ENCODE peak calls at places on chromosomes 6 and 20, in six cellular contexts. R is Right ventricle myocardium superior, G is IMR-90, A is DMS53, J is HEK293T, S is lower leg skin. K is an unnamed sample.

GRCh38 chr6:12208190-12208589 is 82.0 kb upstream of the EDN1 start:
- DNase-seq in R (peak), G (peak), A (no peak), J (no peak), S (peak), K (peak)

GRCh38 chr6:130788954-130789353 is 38.3 kb upstream of the SMLR1 start:
- DNase-seq in R (no peak), G (no peak), A (peak), J (peak), S (no peak), K (no peak)

GRCh38 chr20:57481281-57481711 is 43.6 kb downstream of the CTCFL start:
- DNase-seq in R (no peak), G (no peak), A (no peak), J (no peak), S (no peak), K (no peak)

GRCh38 chr6:104161960-104162669 is 697.6 kb downstream of the HACE1 start:
- DNase-seq in R (no peak), G (no peak), A (no peak), J (no peak), S (no peak), K (peak)

GRCh38 chr20:58759947-58760346 is 67.3 kb downstream of the NPEPL1 start:
- DNase-seq in R (no peak), G (no peak), A (no peak), J (no peak), S (no peak), K (no peak)

GRCh38 chr6:168690271-168690670 is 249.3 kb downstream of the SMOC2 start:
- DNase-seq in R (no peak), G (no peak), A (no peak), J (no peak), S (no peak), K (no peak)

GRCh38 chr6:157996201-157996712 is 14.6 kb downstream of the SYNJ2 start:
- DNase-seq in R (no peak), G (no peak), A (no peak), J (no peak), S (no peak), K (no peak)

GRCh38 chr6:110858016-110858415 is 16.6 kb upstream of the AMD1 start:
- DNase-seq in R (no peak), G (no peak), A (no peak), J (no peak), S (no peak), K (no peak)

GRCh38 chr6:27553123-27553904 is 80.4 kb upstream of the ZNF184 start:
- DNase-seq in R (no peak), G (peak), A (peak), J (peak), S (no peak), K (peak)

GRCh38 chr6:131931063-131931745 is 20.0 kb downstream of the CCN2 start:
- DNase-seq in R (no peak), G (peak), A (no peak), J (no peak), S (no peak), K (no peak)

GRCh38 chr6:4299476-4299875 is 164.1 kb upstream of the ECI2 start:
- DNase-seq in R (no peak), G (no peak), A (no peak), J (no peak), S (no peak), K (no peak)

GRCh38 chr20:53655909-53656652 is 62.4 kb upstream of the ZNF217 start:
- DNase-seq in R (no peak), G (peak), A (no peak), J (no peak), S (no peak), K (peak)

GRCh38 chr6:157484181-157484580 is 103.2 kb downstream of the ZDHHC14 start:
- DNase-seq in R (no peak), G (no peak), A (no peak), J (no peak), S (no peak), K (no peak)

GRCh38 chr6:154824076-154824475 is 90.9 kb downstream of the SCAF8 start:
- DNase-seq in R (no peak), G (no peak), A (no peak), J (no peak), S (no peak), K (no peak)

GRCh38 chr6:108653864-108654402 is 93.2 kb downstream of the FOXO3 start:
- DNase-seq in R (peak), G (peak), A (no peak), J (no peak), S (peak), K (no peak)

GRCh38 chr6:106159531-106159940 is 73.4 kb downstream of the PRDM1 start:
- DNase-seq in R (no peak), G (peak), A (no peak), J (no peak), S (no peak), K (peak)

GRCh38 chr20:51653226-51653625 is 110.7 kb upstream of the NFATC2 start:
- DNase-seq in R (no peak), G (no peak), A (no peak), J (no peak), S (no peak), K (no peak)

GRCh38 chr6:148329568-148330299 is 12.9 kb upstream of the SASH1 start:
- DNase-seq in R (no peak), G (peak), A (no peak), J (no peak), S (no peak), K (peak)

GRCh38 chr6:45677381-45677992 is 299.8 kb upstream of the SUPT3H start:
- DNase-seq in R (peak), G (peak), A (peak), J (no peak), S (peak), K (peak)

GRCh38 chr20:6976535-6976934 is 209.0 kb downstream of the BMP2 start:
- DNase-seq in R (no peak), G (no peak), A (peak), J (no peak), S (no peak), K (no peak)

GRCh38 chr6:1702580-1703051 is 92.9 kb downstream of the FOXC1 start:
- DNase-seq in R (no peak), G (no peak), A (no peak), J (no peak), S (no peak), K (no peak)

GRCh38 chr6:15032015-15032414 is 213.9 kb upstream of the JARID2 start:
- DNase-seq in R (no peak), G (no peak), A (no peak), J (no peak), S (no peak), K (no peak)

GRCh38 chr20:58838174-58838573 is 12.5 kb downstream of the GNAS-AS1 start:
- DNase-seq in R (no peak), G (no peak), A (no peak), J (no peak), S (no peak), K (no peak)

GRCh38 chr20:60262967-60263603 is 304.9 kb downstream of the CDH26 start:
- DNase-seq in R (peak), G (no peak), A (peak), J (peak), S (no peak), K (no peak)

GRCh38 chr6:37548067-37548674 is 48.5 kb upstream of the CCDC167 start:
- DNase-seq in R (no peak), G (peak), A (no peak), J (no peak), S (no peak), K (no peak)

GRCh38 chr20:44193801-44194200 is 6.8 kb upstream of the JPH2 start:
- DNase-seq in R (no peak), G (no peak), A (no peak), J (no peak), S (no peak), K (no peak)

GRCh38 chr6:21609881-21610329 is 16.4 kb downstream of the SOX4 start:
- DNase-seq in R (no peak), G (no peak), A (no peak), J (no peak), S (no peak), K (no peak)

GRCh38 chr6:85421963-85422362 is 27.9 kb upstream of the NT5E start:
- DNase-seq in R (no peak), G (peak), A (no peak), J (no peak), S (no peak), K (no peak)

GRCh38 chr20:32348207-32348606 is 9.9 kb upstream of the ASXL1 start:
- DNase-seq in R (no peak), G (no peak), A (no peak), J (no peak), S (no peak), K (no peak)

GRCh38 chr6:12037803-12038202 is 25.7 kb downstream of the HIVEP1 start:
- DNase-seq in R (no peak), G (no peak), A (no peak), J (no peak), S (no peak), K (no peak)

GRCh38 chr6:3351837-3352524 is 93.2 kb downstream of the PSMG4 start:
- DNase-seq in R (no peak), G (no peak), A (no peak), J (no peak), S (no peak), K (no peak)

GRCh38 chr20:43404880-43405279 is 52.8 kb upstream of the SRSF6 start:
- DNase-seq in R (no peak), G (no peak), A (peak), J (no peak), S (no peak), K (no peak)